ENCODE peak calls at places on chromosomes 4 and X, in eight cellular contexts. C is iPS DF 6.9; A is CD4-positive, alpha-beta memory T cell; R is tibial nerve; J is H7; D is effector memory CD4-positive, alpha-beta T cell; I is sigmoid colon; W is psoas muscle. O is an unnamed sample.

GRCh38 chr4:11355224-11355623 is 73.5 kb downstream of the HS3ST1 start:
- DNase-seq in C (peak; percentile 7), A (no peak), R (no peak), J (no peak), D (no peak), I (no peak), W (no peak), O (no peak)

GRCh38 chr4:79678472-79679202 is 270.6 kb upstream of the GK2 start:
- DNase-seq in C (no peak), A (no peak), R (no peak), J (no peak), D (no peak), I (no peak), W (no peak), O (no peak)

GRCh38 chrX:53688300-53688699 is 1.8 kb upstream of the HUWE1 start:
- DNase-seq in C (no peak), A (no peak), R (no peak), J (no peak), D (no peak), I (no peak), W (no peak), O (no peak)

GRCh38 chr4:15303052-15303641 is 124.7 kb upstream of the C1QTNF7 start:
- DNase-seq in C (no peak), A (no peak), R (no peak), J (no peak), D (no peak), I (no peak), W (no peak), O (no peak)

GRCh38 chr4:38870098-38870850 is 2.7 kb downstream of the FAM114A1 start:
- DNase-seq in C (no peak), A (no peak), R (no peak), J (no peak), D (no peak), I (peak; percentile 76), W (no peak), O (no peak)

GRCh38 chr4:151098191-151098590 is 1.2 kb upstream of the RPS3A start:
- DNase-seq in C (no peak), A (no peak), R (no peak), J (no peak), D (no peak), I (peak; percentile 68), W (no peak), O (peak; percentile 74)

GRCh38 chr4:183250831-183251230 is 69.2 kb downstream of the CLDN22 start:
- DNase-seq in C (no peak), A (no peak), R (no peak), J (no peak), D (no peak), I (no peak), W (no peak), O (no peak)

GRCh38 chr4:110793890-110794588 is 171.2 kb upstream of the PITX2 start:
- DNase-seq in C (peak; percentile 9), A (no peak), R (no peak), J (peak; percentile 9), D (no peak), I (no peak), W (no peak), O (no peak)

GRCh38 chrX:3231766-3232165 is 114.7 kb downstream of the MXRA5 start:
- DNase-seq in C (no peak), A (no peak), R (no peak), J (no peak), D (no peak), I (no peak), W (no peak), O (no peak)

GRCh38 chrX:23699636-23700194 is 32.4 kb downstream of the PRDX4 start:
- DNase-seq in C (no peak), A (no peak), R (no peak), J (peak; percentile 59), D (no peak), I (no peak), W (no peak), O (no peak)

GRCh38 chr4:56139241-56139827 is 190.6 kb downstream of the CEP135 start:
- DNase-seq in C (no peak), A (no peak), R (no peak), J (no peak), D (no peak), I (no peak), W (no peak), O (no peak)

GRCh38 chr4:56909083-56909981 is 1.6 kb downstream of the REST start:
- DNase-seq in C (no peak), A (peak; percentile 60), R (no peak), J (peak; percentile 78), D (no peak), I (peak; percentile 73), W (no peak), O (peak; percentile 50)

GRCh38 chr4:6984611-6985115 is 58.5 kb upstream of the TADA2B start:
- DNase-seq in C (no peak), A (no peak), R (no peak), J (no peak), D (no peak), I (no peak), W (no peak), O (no peak)

GRCh38 chr4:162457071-162457865 is 293.5 kb upstream of the FSTL5 start:
- DNase-seq in C (no peak), A (no peak), R (no peak), J (no peak), D (no peak), I (no peak), W (no peak), O (no peak)

GRCh38 chr4:56511098-56511497 is 5.5 kb downstream of the ARL9 start:
- DNase-seq in C (no peak), A (no peak), R (no peak), J (no peak), D (no peak), I (peak; percentile 89), W (no peak), O (no peak)

GRCh38 chrX:30992381-30992904 is 79.4 kb downstream of the FTHL17 start:
- DNase-seq in C (no peak), A (no peak), R (no peak), J (no peak), D (no peak), I (no peak), W (no peak), O (no peak)

GRCh38 chrX:95996294-95996693 is 688.3 kb upstream of the DIAPH2 start:
- DNase-seq in C (no peak), A (no peak), R (no peak), J (no peak), D (no peak), I (no peak), W (no peak), O (no peak)

DNA sequence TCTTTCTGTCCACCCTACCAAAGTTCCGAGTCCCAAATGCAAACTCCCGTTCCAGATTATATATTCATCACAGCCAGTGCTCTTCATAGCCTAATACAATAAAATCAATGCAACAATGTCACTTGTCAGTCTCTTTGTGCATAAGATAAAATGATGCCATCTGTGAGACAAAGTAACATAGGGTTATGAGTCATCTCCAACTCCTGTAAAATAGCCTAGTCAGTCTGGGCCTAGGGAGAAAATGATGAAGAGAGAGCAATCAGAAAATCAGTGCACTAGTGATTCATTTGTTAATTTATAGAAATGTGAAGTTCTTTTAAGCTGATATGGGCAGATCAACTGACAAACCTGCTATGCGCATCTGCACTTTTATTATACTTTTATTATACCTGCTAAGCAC is 689.0 kb upstream of the DIAPH2 start:
- DNase-seq in C (no peak), A (no peak), R (no peak), J (no peak), D (no peak), I (no peak), W (no peak), O (no peak)
- H3K4me3 ChIP-seq in C (no peak overlapping the region), A (no peak overlapping the region), R (no peak overlapping the region), J (no peak overlapping the region), D (no peak overlapping the region), I (no peak overlapping the region), W (no peak overlapping the region), O (no peak overlapping the region)

GRCh38 chr4:868421-868820 is 42.5 kb upstream of the CPLX1 start:
- DNase-seq in C (no peak), A (no peak), R (no peak), J (no peak), D (no peak), I (no peak), W (no peak), O (no peak)
- H3K36me3 ChIP-seq in C (peaks cover 32% of the 10 kb centered on the region), A (peaks cover 45% of the 10 kb centered on the region), R (peaks cover 3% of the 10 kb centered on the region), J (peaks cover 12% of the 10 kb centered on the region), D (peaks cover 69% of the 10 kb centered on the region), I (peaks cover 32% of the 10 kb centered on the region), W (peaks cover 83% of the 10 kb centered on the region), O (peaks cover 50% of the 10 kb centered on the region)

GRCh38 chr4:8473198-8473919 is 32.8 kb downstream of the TRMT44 start:
- DNase-seq in C (no peak), A (no peak), R (no peak), J (no peak), D (no peak), I (no peak), W (no peak), O (peak; percentile 70)
- H3K4me3 ChIP-seq in C (no peak overlapping the region), A (no peak overlapping the region), R (no peak overlapping the region), J (no peak overlapping the region), D (no peak overlapping the region), I (no peak overlapping the region), W (no peak overlapping the region), O (no peak overlapping the region)

DNA sequence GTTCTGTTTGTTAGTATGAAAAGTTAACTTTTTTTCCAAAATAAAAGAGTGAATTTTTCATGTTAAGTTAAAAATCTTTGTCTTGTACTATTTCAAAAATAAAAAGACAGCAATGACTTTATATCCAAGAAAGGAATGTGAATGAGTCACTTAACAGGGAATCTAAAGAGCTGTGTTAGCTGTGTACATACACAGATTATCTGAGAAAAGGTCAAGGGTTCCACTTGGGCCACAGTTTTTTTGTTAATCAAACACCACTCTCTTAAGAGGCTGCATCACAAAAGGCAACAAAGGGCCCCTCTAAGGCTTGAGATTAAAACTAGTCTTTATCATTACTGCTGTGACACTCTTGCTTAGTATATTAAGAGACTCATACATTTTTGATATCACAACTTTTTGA is 82.1 kb downstream of the FIP1L1 start:
- DNase-seq in C (no peak), A (no peak), R (no peak), J (no peak), D (no peak), I (no peak), W (no peak), O (no peak)
- H3K36me3 ChIP-seq in C (no peaks in the 10 kb centered on the region), A (peaks cover 33% of the 10 kb centered on the region), R (no peaks in the 10 kb centered on the region), J (peaks cover 2% of the 10 kb centered on the region), D (peaks cover 50% of the 10 kb centered on the region), I (no peaks in the 10 kb centered on the region), W (peaks cover 86% of the 10 kb centered on the region), O (peaks cover 4% of the 10 kb centered on the region)